ENCODE peak calls at places on chromosomes 6 and 20, in ten cellular contexts. N, L, M, U, T, W, K, X, C and R are unnamed samples.

GRCh38 chr6:1016329-1017302 is 295.3 kb upstream of the FOXQ1 start:
- DNase-seq in N (no peak), T (no peak), X (no peak), C (no peak), K (no peak), M (no peak), W (no peak), L (no peak), U (no peak), R (no peak)

GRCh38 chr20:41279546-41280225 is 37.8 kb downstream of the ZHX3 start:
- DNase-seq in U (no peak), K (no peak), C (no peak), X (no peak), N (no peak), W (no peak), M (no peak), T (no peak), L (no peak), R (no peak)

GRCh38 chr20:11451793-11452291 is 465.9 kb upstream of the BTBD3 start:
- DNase-seq in C (no peak), T (peak), W (no peak), X (no peak), N (no peak), U (no peak), L (no peak), M (no peak), K (no peak), R (no peak)

GRCh38 chr6:87654880-87655454 is 47.1 kb downstream of the AKIRIN2 start:
- DNase-seq in L (no peak), M (no peak), C (no peak), K (no peak), W (no peak), N (no peak), X (no peak), T (peak), U (no peak), R (no peak)

GRCh38 chr6:66568271-66568670 is 861.2 kb upstream of the EYS start:
- DNase-seq in T (no peak), U (no peak), W (no peak), N (peak), C (no peak), M (no peak), K (no peak), L (no peak), X (no peak), R (no peak)

GRCh38 chr6:167079853-167080297 is 43.0 kb upstream of the CCR6 start:
- DNase-seq in M (no peak), X (no peak), T (no peak), U (no peak), C (peak), W (no peak), N (no peak), L (peak), K (no peak), R (no peak)

GRCh38 chr6:135325624-135326424 is 144.7 kb downstream of the MYB start:
- DNase-seq in C (no peak), N (no peak), U (no peak), M (no peak), L (no peak), K (no peak), T (no peak), W (no peak), X (no peak), R (no peak)

GRCh38 chr20:37095108-37095608 is 639 bp downstream of the RBL1 start:
- DNase-seq in C (peak), W (no peak), M (no peak), U (no peak), L (peak), X (no peak), T (no peak), N (peak), K (no peak), R (no peak)

GRCh38 chr6:63643862-63644261 is 8.3 kb downstream of the PHF3 start:
- DNase-seq in U (no peak), N (no peak), T (peak), C (no peak), W (no peak), X (no peak), M (no peak), K (no peak), L (no peak), R (no peak)

GRCh38 chr6:72042088-72042487 is 155.7 kb downstream of the RIMS1 start:
- DNase-seq in N (no peak), U (no peak), X (no peak), M (no peak), L (no peak), T (no peak), K (no peak), W (no peak), C (no peak), R (no peak)

GRCh38 chr6:74976026-74976425 is 229.8 kb downstream of the COL12A1 start:
- DNase-seq in C (no peak), M (no peak), T (no peak), W (no peak), X (no peak), N (no peak), L (no peak), U (no peak), K (no peak), R (no peak)

GRCh38 chr20:54062812-54063280 is 7.5 kb downstream of the BCAS1 start:
- DNase-seq in N (peak), K (peak), X (no peak), C (no peak), T (peak), L (no peak), W (no peak), M (no peak), U (no peak), R (no peak)

GRCh38 chr6:99347804-99348203 is 1.7 kb downstream of the FAXC start:
- DNase-seq in U (no peak), M (no peak), L (no peak), N (no peak), W (no peak), X (no peak), C (no peak), T (no peak), K (no peak), R (no peak)

GRCh38 chr20:63453029-63453523 is 19.4 kb downstream of the KCNQ2 start:
- DNase-seq in C (no peak), M (no peak), L (no peak), X (no peak), U (no peak), N (peak), K (peak), T (no peak), W (no peak), R (no peak)

GRCh38 chr6:16239798-16240123 is 1.4 kb downstream of the GMPR start:
- DNase-seq in M (no peak), K (no peak), N (peak), W (no peak), T (peak), U (no peak), C (no peak), L (no peak), X (no peak), R (no peak)

GRCh38 chr6:41732601-41733348 is 2.6 kb downstream of the TFEB start:
- DNase-seq in U (no peak), C (peak), T (no peak), L (peak), K (no peak), W (no peak), M (no peak), N (no peak), X (peak), R (no peak)

GRCh38 chr20:16243470-16243869 is 329.8 kb downstream of the KIF16B start:
- DNase-seq in W (no peak), C (no peak), U (no peak), N (peak), K (no peak), M (no peak), T (no peak), X (no peak), L (no peak), R (no peak)

GRCh38 chr6:16729744-16730143 is 31.5 kb downstream of the ATXN1 start:
- DNase-seq in T (no peak), L (no peak), N (no peak), X (no peak), C (no peak), K (no peak), M (no peak), U (no peak), W (no peak), R (no peak)

GRCh38 chr6:142728910-142729481 is 216.0 kb downstream of the HIVEP2 start:
- DNase-seq in X (no peak), L (no peak), U (no peak), M (no peak), K (no peak), N (no peak), T (peak), C (no peak), W (no peak), R (no peak)

GRCh38 chr20:37405351-37405897 is 59.5 kb downstream of the SRC start:
- DNase-seq in K (peak), T (no peak), U (no peak), M (no peak), N (no peak), C (no peak), X (no peak), L (no peak), W (no peak), R (no peak)

GRCh38 chr20:41783423-41784220 is 165.4 kb upstream of the CHD6 start:
- DNase-seq in L (no peak), C (no peak), T (no peak), U (no peak), M (peak), W (no peak), X (no peak), K (no peak), N (no peak), R (no peak)

GRCh38 chr6:134589512-134589911 is 271.6 kb upstream of the SGK1 start:
- DNase-seq in U (no peak), C (no peak), M (no peak), L (no peak), T (peak), N (no peak), W (no peak), K (peak), X (no peak), R (peak)

GRCh38 chr6:107540465-107540857 is 50.5 kb downstream of the SOBP start:
- DNase-seq in W (no peak), K (no peak), C (no peak), U (no peak), N (peak), L (no peak), M (no peak), X (no peak), T (peak), R (no peak)

GRCh38 chr6:133983099-133983939 is 30.3 kb downstream of the TBPL1 start:
- DNase-seq in M (no peak), L (no peak), N (peak), U (no peak), W (no peak), K (no peak), C (no peak), X (no peak), T (peak), R (no peak)

GRCh38 chr6:142943746-142944125 is 1.2 kb downstream of the HIVEP2 start:
- DNase-seq in L (peak), K (no peak), W (no peak), X (peak), M (no peak), T (peak), U (no peak), C (peak), N (peak), R (peak)

GRCh38 chr6:107264357-107264831 is 149.1 kb upstream of the BEND3 start:
- DNase-seq in T (peak), M (no peak), N (peak), W (no peak), C (no peak), K (peak), L (no peak), U (no peak), X (no peak), R (no peak)

GRCh38 chr20:49286689-49287551 is 9.1 kb upstream of the ZNFX1 start:
- DNase-seq in W (no peak), N (peak), K (no peak), C (peak), U (no peak), T (peak), L (no peak), M (no peak), X (no peak), R (no peak)

GRCh38 chr6:113120577-113121285 is 736.4 kb upstream of the MARCKS start:
- DNase-seq in M (no peak), T (peak), X (no peak), U (no peak), N (no peak), W (no peak), L (no peak), C (no peak), K (no peak), R (no peak)

GRCh38 chr20:6053776-6054688 is at the start of gene LRRN4:
- DNase-seq in T (peak), X (no peak), K (no peak), C (no peak), L (no peak), M (no peak), U (no peak), W (no peak), N (peak), R (no peak)

GRCh38 chr20:58103517-58103904 is 124.9 kb downstream of the ANKRD60 start:
- DNase-seq in L (no peak), K (no peak), U (no peak), X (no peak), N (no peak), C (no peak), M (peak), W (no peak), T (no peak), R (peak)

GRCh38 chr20:38212806-38213606 is 47.5 kb downstream of the KIAA1755 start:
- DNase-seq in W (no peak), X (no peak), C (no peak), L (no peak), N (no peak), M (no peak), T (no peak), K (no peak), U (no peak), R (no peak)

GRCh38 chr6:153145591-153145990 is 14.5 kb upstream of the RGS17 start:
- DNase-seq in X (no peak), M (no peak), N (no peak), C (no peak), T (no peak), U (no peak), W (no peak), K (no peak), L (no peak), R (no peak)

GRCh38 chr6:2802521-2803060 is 37.4 kb downstream of the WRNIP1 start:
- DNase-seq in T (no peak), K (no peak), X (no peak), M (no peak), W (no peak), N (no peak), L (no peak), C (no peak), U (no peak), R (no peak)
- TF ChIP-seq POLR2A in T (no peak), K (no peak), X (no peak), M (no peak), W (no peak), N (no peak), L (no peak), C (no peak), U (no peak), R (no peak)

DNA sequence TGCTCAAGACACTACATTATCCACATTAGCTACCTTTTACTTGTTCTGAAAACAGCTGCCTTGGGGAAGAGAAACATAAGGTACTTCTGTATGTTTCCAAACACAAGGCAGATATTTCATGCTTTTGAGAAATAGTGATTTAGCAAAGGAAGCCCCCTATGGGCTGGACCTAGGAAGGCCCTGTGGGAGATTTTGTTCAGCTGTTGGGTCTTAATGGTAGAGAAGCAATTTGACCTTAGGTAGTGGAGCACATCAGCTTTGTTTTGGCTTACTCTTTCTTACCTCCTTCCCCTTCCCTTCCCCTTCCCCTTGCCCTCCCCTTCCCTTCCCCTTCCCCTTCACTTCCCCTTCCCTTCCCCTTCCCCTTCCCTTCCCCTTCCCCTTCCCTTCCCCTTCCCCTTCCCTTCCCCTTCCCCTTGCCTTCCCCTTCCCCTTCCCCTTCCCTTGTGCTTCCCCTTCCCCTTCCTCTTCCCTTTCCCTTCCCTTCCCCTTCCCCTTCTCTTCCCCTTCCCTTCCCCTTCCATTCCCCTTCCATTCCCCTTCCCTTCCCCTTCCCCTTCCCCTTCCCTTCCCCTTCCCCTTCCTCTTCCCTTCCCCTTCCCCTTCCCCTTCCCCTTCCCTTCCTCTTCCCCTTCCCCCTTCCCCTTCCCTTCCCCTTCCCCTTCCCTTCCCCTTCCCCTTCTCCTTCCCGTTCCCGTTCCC is 84.6 kb downstream of the ANKS1A start:
- DNase-seq in T (no peak), L (no peak), K (no peak), C (no peak), U (no peak), X (no peak), W (no peak), N (peak), M (no peak), R (no peak)
- TF ChIP-seq CTCF in T (no peak), L (no peak), K (no peak), C (no peak), U (no peak), X (no peak), W (no peak), N (peak), M (no peak), R (no peak)

GRCh38 chr6:138564170-138564721 is 65.0 kb upstream of the NHSL1 start:
- DNase-seq in M (no peak), K (no peak), C (no peak), T (no peak), N (no peak), W (no peak), X (no peak), L (no peak), U (no peak), R (no peak)

GRCh38 chr6:138562691-138563090 is 63.4 kb upstream of the NHSL1 start:
- DNase-seq in X (no peak), T (no peak), M (no peak), U (no peak), N (no peak), W (no peak), K (no peak), L (no peak), C (no peak), R (no peak)

GRCh38 chr6:138563650-138564049 is 64.4 kb upstream of the NHSL1 start:
- DNase-seq in M (no peak), T (no peak), W (no peak), C (no peak), U (no peak), K (no peak), N (no peak), L (no peak), X (no peak), R (no peak)

GRCh38 chr6:138560130-138560850 is 61.0 kb upstream of the NHSL1 start:
- DNase-seq in K (no peak), X (no peak), M (no peak), C (peak), W (no peak), U (no peak), T (no peak), N (peak), L (no peak), R (no peak)

DNA sequence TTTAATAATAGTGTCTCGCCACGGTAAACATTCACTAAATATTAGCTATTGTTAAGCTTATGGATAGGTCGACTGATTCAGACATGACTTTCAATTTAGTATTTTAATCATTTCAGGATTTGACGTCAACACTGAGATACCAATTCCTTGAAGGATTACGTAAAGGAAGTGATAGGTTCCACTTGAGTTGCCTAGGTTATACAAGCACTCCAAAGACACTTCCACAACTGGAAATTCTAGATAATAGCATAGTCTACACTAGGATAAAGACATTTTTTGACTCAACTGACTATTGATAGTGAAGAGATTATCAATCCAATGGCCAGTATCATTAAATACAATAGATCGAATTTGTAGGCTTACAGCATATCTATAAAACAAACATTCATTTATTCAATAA is 63.9 kb upstream of the NHSL1 start:
- DNase-seq in L (no peak), N (no peak), C (no peak), T (no peak), K (no peak), M (no peak), U (no peak), W (no peak), X (no peak), R (no peak)
- H3K4me3 ChIP-seq in L (no peak), N (no peak), C (no peak), T (no peak), K (no peak), M (no peak), U (no peak), W (no peak), X (no peak), R (no peak)

DNA sequence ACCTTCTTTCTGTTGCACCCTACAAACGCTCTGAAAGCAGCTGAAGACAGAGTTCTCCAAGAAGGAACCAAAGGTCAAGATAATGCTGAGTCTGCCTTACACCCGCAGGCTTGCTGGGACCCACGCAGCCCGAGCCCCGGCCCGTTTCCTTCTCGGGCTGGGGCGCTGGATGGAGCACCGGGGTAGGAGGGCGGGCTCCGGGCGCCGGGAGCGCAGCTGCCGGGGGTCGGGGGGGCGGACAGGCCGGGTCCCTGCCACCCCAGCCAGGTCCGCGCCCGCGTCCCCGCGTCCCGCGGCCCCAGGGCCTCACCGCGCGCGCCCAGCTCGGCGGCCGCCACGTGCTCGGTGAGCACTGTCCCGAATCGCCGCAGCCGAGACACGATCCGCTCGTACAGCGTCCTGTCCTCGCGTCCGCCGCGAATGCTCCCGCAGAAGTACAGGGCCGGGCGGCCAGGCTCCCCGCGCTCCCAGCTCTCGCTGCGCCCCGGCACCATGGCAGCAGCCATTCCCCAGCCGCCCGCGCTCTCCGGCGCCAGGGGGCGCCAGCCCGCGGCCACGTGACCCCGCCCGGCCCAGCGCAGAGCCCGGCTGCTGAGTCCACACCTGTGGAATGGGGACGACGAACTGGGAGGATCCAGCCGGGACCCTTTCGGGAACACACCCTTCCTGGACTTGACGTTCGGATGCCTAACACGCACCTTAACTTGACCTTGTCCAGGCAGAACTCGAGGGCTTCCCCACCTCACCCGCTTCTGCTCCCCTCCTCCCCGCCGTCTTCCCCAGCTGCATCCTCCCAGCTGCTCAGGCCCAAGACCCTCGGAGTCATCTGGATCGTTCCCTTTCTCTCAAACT is at the start of gene DNPH1:
- DNase-seq in W (no peak), M (no peak), U (peak), T (peak), L (peak), X (peak), C (peak), N (peak), K (peak), R (peak)
- TF ChIP-seq POLR2A in W (no peak), M (no peak), U (peak), T (no peak), L (peak), X (peak), C (peak), N (peak), K (peak), R (no peak)

GRCh38 chr6:47352169-47352568 is 42.5 kb upstream of the TNFRSF21 start:
- DNase-seq in M (no peak), W (no peak), K (no peak), L (no peak), X (no peak), N (peak), C (no peak), T (no peak), U (no peak), R (no peak)
- TF ChIP-seq CTCF in M (no peak), W (no peak), K (no peak), L (no peak), X (no peak), N (peak), C (no peak), T (peak), U (no peak), R (no peak)